ENCODE peak calls at places on chromosomes 5 and 9, in six cellular contexts. One of them, this sample, is unnamed.

GRCh38 chr5:6788439-6788838 is 75.2 kb downstream of the TENT4A start:
- DNase-seq in AG20443: no peak
- DNase-seq in NCI-H1105: no peak
- DNase-seq in stimulated activated CD4-positive, alpha-beta T cell treated with anti-CD3 and anti-CD28 coated beads, Interleukin-1b, Interleukin-23, amount 100 ng/mL, for 4 hours: no peak
- DNase-seq in occipital lobe: no peak
- DNase-seq in nephron progenitor cell: no peak
- DNase-seq in this sample: no peak

GRCh38 chr5:109195667-109196066 is 214.1 kb downstream of the PJA2 start:
- DNase-seq in NCI-H1105: no peak
- DNase-seq in nephron progenitor cell: no peak
- DNase-seq in occipital lobe: no peak
- DNase-seq in AG20443: no peak
- DNase-seq in stimulated activated CD4-positive, alpha-beta T cell treated with anti-CD3 and anti-CD28 coated beads, Interleukin-1b, Interleukin-23, amount 100 ng/mL, for 4 hours: no peak
- DNase-seq in this sample: no peak

GRCh38 chr9:116701940-116702642 is 15.0 kb downstream of the TRIM32 start:
- DNase-seq in NCI-H1105: no peak
- DNase-seq in occipital lobe: no peak
- DNase-seq in stimulated activated CD4-positive, alpha-beta T cell treated with anti-CD3 and anti-CD28 coated beads, Interleukin-1b, Interleukin-23, amount 100 ng/mL, for 4 hours: no peak
- DNase-seq in AG20443: no peak
- DNase-seq in nephron progenitor cell: no peak
- DNase-seq in this sample: no peak

GRCh38 chr5:134594797-134595457 is 37.7 kb downstream of the SAR1B start:
- DNase-seq in nephron progenitor cell: no peak
- DNase-seq in occipital lobe: no peak
- DNase-seq in AG20443: no peak
- DNase-seq in stimulated activated CD4-positive, alpha-beta T cell treated with anti-CD3 and anti-CD28 coated beads, Interleukin-1b, Interleukin-23, amount 100 ng/mL, for 4 hours: no peak
- DNase-seq in NCI-H1105: no peak
- DNase-seq in this sample: no peak

GRCh38 chr5:126540631-126541030 is 54.4 kb downstream of the ALDH7A1 start:
- DNase-seq in AG20443: no peak
- DNase-seq in occipital lobe: no peak
- DNase-seq in stimulated activated CD4-positive, alpha-beta T cell treated with anti-CD3 and anti-CD28 coated beads, Interleukin-1b, Interleukin-23, amount 100 ng/mL, for 4 hours: no peak
- DNase-seq in nephron progenitor cell: no peak
- DNase-seq in NCI-H1105: no peak
- DNase-seq in this sample: no peak

GRCh38 chr5:159913481-159913880 is 2.8 kb upstream of the ADRA1B start:
- DNase-seq in stimulated activated CD4-positive, alpha-beta T cell treated with anti-CD3 and anti-CD28 coated beads, Interleukin-1b, Interleukin-23, amount 100 ng/mL, for 4 hours: no peak
- DNase-seq in nephron progenitor cell: no peak
- DNase-seq in AG20443: no peak
- DNase-seq in NCI-H1105: no peak
- DNase-seq in occipital lobe: no peak
- DNase-seq in this sample: no peak

GRCh38 chr5:27778121-27778520 is 739.7 kb upstream of the CDH9 start:
- DNase-seq in AG20443: no peak
- DNase-seq in nephron progenitor cell: no peak
- DNase-seq in occipital lobe: peak; percentile 2
- DNase-seq in NCI-H1105: no peak
- DNase-seq in stimulated activated CD4-positive, alpha-beta T cell treated with anti-CD3 and anti-CD28 coated beads, Interleukin-1b, Interleukin-23, amount 100 ng/mL, for 4 hours: no peak
- DNase-seq in this sample: no peak

GRCh38 chr5:180041501-180042274 is 29.9 kb downstream of the RNF130 start:
- DNase-seq in stimulated activated CD4-positive, alpha-beta T cell treated with anti-CD3 and anti-CD28 coated beads, Interleukin-1b, Interleukin-23, amount 100 ng/mL, for 4 hours: no peak
- DNase-seq in occipital lobe: no peak
- DNase-seq in NCI-H1105: no peak
- DNase-seq in AG20443: no peak
- DNase-seq in nephron progenitor cell: no peak
- DNase-seq in this sample: no peak

GRCh38 chr5:149383399-149383798 is 4.3 kb upstream of the IL17B start:
- DNase-seq in AG20443: no peak
- DNase-seq in occipital lobe: no peak
- DNase-seq in NCI-H1105: no peak
- DNase-seq in nephron progenitor cell: no peak
- DNase-seq in stimulated activated CD4-positive, alpha-beta T cell treated with anti-CD3 and anti-CD28 coated beads, Interleukin-1b, Interleukin-23, amount 100 ng/mL, for 4 hours: no peak
- DNase-seq in this sample: no peak

GRCh38 chr5:141003791-141004601 is 37.7 kb downstream of the PCDHAC2 start:
- DNase-seq in nephron progenitor cell: no peak
- DNase-seq in NCI-H1105: no peak
- DNase-seq in occipital lobe: no peak
- DNase-seq in stimulated activated CD4-positive, alpha-beta T cell treated with anti-CD3 and anti-CD28 coated beads, Interleukin-1b, Interleukin-23, amount 100 ng/mL, for 4 hours: no peak
- DNase-seq in AG20443: no peak
- DNase-seq in this sample: no peak